ENCODE peak calls at places on chromosomes 11 and 22, in four cellular contexts. X is GM23248, P is NCI-H460, Y is T-helper 2 cell. L is an unnamed sample.

GRCh38 chr11:30889116-30889765 is 303.1 kb upstream of the MPPED2 start:
- DNase-seq in Y (no peak), P (no peak), X (peak), L (no peak)

GRCh38 chr11:131195801-131196517 is 174.5 kb upstream of the NTM start:
- DNase-seq in P (no peak), X (peak), Y (no peak), L (peak)

GRCh38 chr11:5514841-5515240 is 1.7 kb downstream of the UBQLNL start:
- DNase-seq in P (no peak), X (no peak), Y (no peak), L (no peak)

GRCh38 chr11:119167933-119168332 is 592 bp upstream of the NLRX1 start:
- DNase-seq in P (no peak), Y (no peak), X (peak), L (peak)

GRCh38 chr11:888290-889212 is 22.1 kb downstream of the CHID1 start:
- DNase-seq in P (no peak), X (no peak), Y (no peak), L (no peak)

GRCh38 chr11:45661417-45662055 is 3.9 kb downstream of the CHST1 start:
- DNase-seq in P (no peak), Y (no peak), X (no peak), L (no peak)

GRCh38 chr11:43920598-43921419 is 21.6 kb upstream of the C11orf96 start:
- DNase-seq in X (peak), Y (no peak), P (peak), L (peak)

GRCh38 chr11:86182976-86183584 is 61.5 kb upstream of the EED start:
- DNase-seq in Y (peak), P (no peak), X (no peak), L (no peak)

GRCh38 chr11:114197799-114198500 is 98.2 kb upstream of the NNMT start:
- DNase-seq in X (peak), Y (no peak), P (no peak), L (peak)

GRCh38 chr11:57321388-57321995 is 3.3 kb downstream of the TNKS1BP1 start:
- DNase-seq in Y (no peak), P (no peak), X (no peak), L (no peak)

GRCh38 chr22:23553922-23554870 is 25.9 kb downstream of the IGLL1 start:
- DNase-seq in Y (no peak), P (no peak), X (no peak), L (no peak)

L was measured in fibroblast of mammary gland.